ENCODE peak calls at places on chromosomes 3 and 15, in five cellular contexts. F is tibial artery, K is keratinocyte, U is kidney, S is mammary epithelial cell. J is an unnamed sample.
A peak's percentile ranks its signal among the peaks of the same experiment; 100 is the strongest.

GRCh38 chr15:27095809-27096580 is 125.0 kb downstream of the GABRG3 start:
- DNase-seq in S (no peak), K (no peak), F (no peak), U (no peak), J (no peak)

GRCh38 chr3:33398410-33398809 is 41.8 kb downstream of the UBP1 start:
- DNase-seq in U (no peak), K (no peak), S (no peak), F (no peak), J (no peak)

GRCh38 chr15:88401972-88402656 is 65.1 kb downstream of the MRPL46 start:
- DNase-seq in F (no peak), S (no peak), U (no peak), K (no peak), J (no peak)

GRCh38 chr3:58660998-58661397 is 5.6 kb downstream of the FAM3D start:
- DNase-seq in U (no peak), F (no peak), S (no peak), K (no peak), J (no peak)

GRCh38 chr3:29486087-29486486 is 205.2 kb downstream of the RBMS3 start:
- DNase-seq in K (no peak), S (peak; percentile 30), F (no peak), U (no peak), J (no peak)

GRCh38 chr3:50300681-50301254 is 1.6 kb upstream of the HYAL3 start:
- DNase-seq in S (no peak), U (no peak), K (no peak), F (no peak), J (no peak)

GRCh38 chr3:117903226-117903625 is 1131.4 kb downstream of the IGSF11 start:
- DNase-seq in F (no peak), U (no peak), K (no peak), S (no peak), J (no peak)

GRCh38 chr15:64437982-64438381 is 22.4 kb upstream of the ZNF609 start:
- DNase-seq in S (no peak), K (no peak), F (no peak), U (no peak), J (no peak)

GRCh38 chr3:126347543-126348161 is 9.6 kb downstream of the KLF15 start:
- DNase-seq in S (no peak), K (no peak), U (peak; percentile 57), F (peak; percentile 57), J (peak; percentile 49)

GRCh38 chr15:34436956-34437442 is 609 bp downstream of the GOLGA8A start:
- DNase-seq in U (peak; percentile 79), S (peak; percentile 26), K (no peak), F (no peak), J (peak; percentile 73)

GRCh38 chr15:48856947-48857346 is 21.0 kb upstream of the EID1 start:
- DNase-seq in F (no peak), S (no peak), U (no peak), K (no peak), J (no peak)

GRCh38 chr3:55486857-55487375 is at the start of gene WNT5A:
- DNase-seq in F (no peak), K (no peak), U (peak; percentile 85), S (peak; percentile 63), J (peak; percentile 84)

GRCh38 chr15:48330045-48330840 is 986 bp upstream of the DUT start:
- DNase-seq in K (no peak), F (no peak), U (no peak), S (peak; percentile 9), J (no peak)

GRCh38 chr3:131107637-131108433 is 81.2 kb downstream of the NEK11 start:
- DNase-seq in U (no peak), F (no peak), K (no peak), S (no peak), J (no peak)

GRCh38 chr3:147472846-147473245 is 63.7 kb downstream of the ZIC1 start:
- DNase-seq in S (no peak), U (no peak), K (no peak), F (no peak), J (no peak)

GRCh38 chr3:170058127-170058526 is 20.3 kb downstream of the GPR160 start:
- DNase-seq in U (no peak), S (no peak), K (no peak), F (no peak), J (no peak)

GRCh38 chr15:60840703-60841411 is 361.9 kb upstream of the ICE2 start:
- DNase-seq in S (no peak), F (no peak), U (no peak), K (no peak), J (no peak)

GRCh38 chr3:107992976-107993684 is 97.7 kb downstream of the CD47 start:
- DNase-seq in S (peak; percentile 79), F (no peak), U (peak; percentile 74), K (no peak), J (peak; percentile 68)

GRCh38 chr15:60364306-60364924 is 33.4 kb downstream of the ANXA2 start:
- DNase-seq in F (no peak), K (no peak), S (no peak), U (no peak), J (no peak)

GRCh38 chr3:150830094-150830681 is 67.2 kb upstream of the SIAH2 start:
- DNase-seq in U (no peak), S (no peak), K (no peak), F (no peak), J (no peak)

GRCh38 chr15:76839173-76839572 is 66.0 kb downstream of the SCAPER start:
- DNase-seq in F (no peak), U (no peak), S (no peak), K (no peak), J (no peak)

GRCh38 chr3:141373768-141374526 is 5.6 kb downstream of the ZBTB38 start:
- DNase-seq in S (peak; percentile 56), K (no peak), F (no peak), U (no peak), J (no peak)

GRCh38 chr3:53161820-53162671 is 1.0 kb downstream of the PRKCD start:
- DNase-seq in K (peak; percentile 48), U (no peak), F (no peak), S (peak; percentile 48), J (peak; percentile 76)

GRCh38 chr3:16768956-16769355 is 115.8 kb upstream of the PLCL2 start:
- DNase-seq in K (no peak), S (no peak), F (no peak), U (no peak), J (no peak)

GRCh38 chr15:95556866-95557225 is 773.7 kb upstream of the NR2F2 start:
- DNase-seq in S (no peak), K (no peak), U (no peak), F (no peak), J (no peak)

GRCh38 chr3:124316034-124316287 is 324.0 kb upstream of the ROPN1 start:
- DNase-seq in F (no peak), K (no peak), S (no peak), U (no peak), J (no peak)

GRCh38 chr3:16064660-16065414 is 109.6 kb upstream of the GALNT15 start:
- DNase-seq in S (peak; percentile 60), K (no peak), F (peak; percentile 84), U (no peak), J (no peak)

GRCh38 chr3:31567036-31567435 is 34.3 kb downstream of the STT3B start:
- DNase-seq in F (no peak), U (no peak), S (no peak), K (no peak), J (no peak)

GRCh38 chr3:48194446-48195071 is 6.3 kb upstream of the CDC25A start:
- DNase-seq in K (no peak), S (peak; percentile 63), F (no peak), U (peak; percentile 67), J (peak; percentile 73)

DNA sequence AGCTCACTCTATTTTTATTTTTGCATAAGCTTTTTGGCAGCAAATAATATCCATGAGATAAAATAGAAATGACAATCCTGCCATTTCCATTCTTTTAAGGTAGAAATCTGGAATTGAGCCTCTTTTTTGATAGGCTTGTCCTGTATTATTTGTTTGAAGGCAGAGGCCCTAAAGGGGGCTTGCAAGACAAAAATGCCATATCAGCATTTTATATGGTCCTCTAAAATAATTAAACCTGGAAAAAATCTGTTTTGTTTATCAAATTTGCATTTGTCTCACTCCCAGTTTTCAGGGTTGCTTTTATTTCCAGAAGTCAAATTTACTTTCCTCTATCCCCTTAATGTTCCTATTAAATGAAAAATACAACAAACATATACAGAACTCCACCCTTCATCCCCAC is 134.9 kb upstream of the GAP43 start:
- DNase-seq in S (no peak), F (no peak), U (no peak), K (no peak), J (no peak)
- H3K4me3 ChIP-seq in S (no peak overlapping the region), F (no peak overlapping the region), U (no peak overlapping the region), K (no peak overlapping the region), J (no peak overlapping the region)

GRCh38 chr15:31353931-31354330 is 27.3 kb downstream of the KLF13 start:
- DNase-seq in F (no peak), U (no peak), K (no peak), S (no peak), J (no peak)
- H3K4me3 ChIP-seq in F (no peak overlapping the region), U (peak overlapping the region; percentile 32), K (no peak overlapping the region), S (no peak overlapping the region), J (no peak overlapping the region)

GRCh38 chr15:91855241-91855640 is 1.7 kb downstream of the SLCO3A1 start:
- DNase-seq in F (no peak), S (no peak), U (no peak), K (no peak), J (no peak)
- H3K4me3 ChIP-seq in F (peak overlapping the region; percentile 83), S (peak overlapping the region; percentile 77), U (peak overlapping the region; percentile 38), K (peak overlapping the region; percentile 88), J (peak overlapping the region; percentile 77)

GRCh38 chr3:72177075-72178050 is 392.4 kb upstream of the PROK2 start:
- DNase-seq in F (peak; percentile 89), U (peak; percentile 87), K (peak; percentile 23), S (peak; percentile 65), J (peak; percentile 76)
- H3K4me3 ChIP-seq in F (peak overlapping the region; percentile 25), U (peak overlapping the region; percentile 34), K (no peak overlapping the region), S (no peak overlapping the region), J (peak overlapping the region; percentile 39)

GRCh38 chr15:44045217-44045616 is 149.9 kb downstream of the FRMD5 start:
- DNase-seq in S (no peak), F (no peak), K (no peak), U (no peak), J (no peak)
- H3K4me3 ChIP-seq in S (no peak overlapping the region), F (no peak overlapping the region), K (no peak overlapping the region), U (no peak overlapping the region), J (no peak overlapping the region)

J was measured in upper lobe of right lung.